ENCODE peak calls at places on chromosomes 13 and 19, in four cellular contexts. H is effector memory CD4-positive, alpha-beta T cell; K is left ventricle myocardium inferior; Z is heart left ventricle. X is an unnamed sample.

GRCh38 chr19:3660493-3661219 is 34.1 kb upstream of the CACTIN start:
- DNase-seq in H (no peak), Z (no peak), K (no peak), X (no peak)

GRCh38 chr19:40565910-40566495 is 10.7 kb upstream of the SHKBP1 start:
- DNase-seq in Z (no peak), H (no peak), K (no peak), X (no peak)

GRCh38 chr13:30299746-30300145 is 7.6 kb downstream of the KATNAL1 start:
- DNase-seq in H (no peak), Z (no peak), K (no peak), X (no peak)

GRCh38 chr19:19911150-19911549 is 10.4 kb downstream of the ZNF93 start:
- DNase-seq in K (no peak), Z (no peak), H (no peak), X (no peak)

GRCh38 chr19:10701955-10702307 is 692 bp downstream of the QTRT1 start:
- DNase-seq in H (no peak), Z (no peak), K (no peak), X (peak; percentile 62)

GRCh38 chr19:15112385-15112784 is 5.2 kb downstream of the SYDE1 start:
- DNase-seq in Z (no peak), K (no peak), H (no peak), X (no peak)

GRCh38 chr19:32224371-32225244 is 120.8 kb upstream of the ZNF507 start:
- DNase-seq in K (peak; percentile 59), H (no peak), Z (peak; percentile 63), X (peak; percentile 49)

GRCh38 chr19:55484571-55485438 is at the start of gene NAT14:
- DNase-seq in H (peak; percentile 50), K (peak; percentile 54), Z (peak; percentile 67), X (peak; percentile 84)

GRCh38 chr19:55353803-55354697 is 469 bp downstream of the COX6B2 start:
- DNase-seq in H (peak; percentile 51), Z (peak; percentile 62), K (peak; percentile 65), X (peak; percentile 68)

GRCh38 chr19:38455031-38455430 is 21.5 kb downstream of the RYR1 start:
- DNase-seq in Z (no peak), K (no peak), H (no peak), X (no peak)

GRCh38 chr19:33878136-33878535 is 81.5 kb downstream of the KCTD15 start:
- DNase-seq in Z (no peak), H (no peak), K (no peak), X (no peak)

GRCh38 chr19:14614099-14614412 is 31.2 kb downstream of the CLEC17A start:
- DNase-seq in Z (peak; percentile 20), K (no peak), H (no peak), X (peak; percentile 62)

GRCh38 chr13:88086577-88086976 is 415.4 kb downstream of the SLITRK5 start:
- DNase-seq in H (no peak), Z (no peak), K (no peak), X (no peak)

GRCh38 chr13:113860051-113860471 is 3.8 kb downstream of the GAS6 start:
- DNase-seq in K (no peak), H (no peak), Z (no peak), X (no peak)

GRCh38 chr13:113861433-113862030 is 2.3 kb downstream of the GAS6 start:
- DNase-seq in K (no peak), Z (no peak), H (no peak), X (no peak)

GRCh38 chr13:113859311-113860050 is 4.4 kb downstream of the GAS6 start:
- DNase-seq in K (no peak), H (no peak), Z (no peak), X (no peak)

GRCh38 chr13:113862191-113862765 is 1.6 kb downstream of the GAS6 start:
- DNase-seq in H (no peak), Z (no peak), K (no peak), X (no peak)

GRCh38 chr13:113860579-113861432 is 3.1 kb downstream of the GAS6 start:
- DNase-seq in K (no peak), Z (no peak), H (no peak), X (no peak)
- H3K4me3 ChIP-seq in K (peak overlapping the region; percentile 97), Z (no peak overlapping the region), H (no peak overlapping the region), X (no peak overlapping the region)

DNA sequence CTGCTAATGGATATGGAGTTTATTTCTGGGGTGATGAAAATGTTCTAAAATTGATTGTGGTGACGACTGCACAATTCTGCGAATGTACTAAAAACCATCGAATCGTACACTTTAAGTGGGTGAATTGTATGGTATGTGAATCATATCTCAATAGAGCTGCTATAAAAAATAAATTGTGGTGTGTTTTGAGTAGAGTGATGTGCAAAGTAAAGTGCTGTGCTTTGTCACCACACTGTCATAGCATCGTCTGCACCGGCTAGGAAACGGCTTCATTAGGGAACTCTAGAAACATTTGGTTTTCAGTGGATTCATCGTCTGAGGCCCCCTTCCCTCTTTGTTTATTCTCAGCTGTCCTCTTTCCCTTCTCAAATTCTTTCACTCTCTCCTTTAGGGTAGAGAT is 239.7 kb downstream of the DCLK1 start:
- DNase-seq in H (no peak), K (no peak), Z (no peak), X (no peak)
- H3K4me3 ChIP-seq in H (no peak overlapping the region), K (no peak overlapping the region), Z (no peak overlapping the region), X (no peak overlapping the region)

DNA sequence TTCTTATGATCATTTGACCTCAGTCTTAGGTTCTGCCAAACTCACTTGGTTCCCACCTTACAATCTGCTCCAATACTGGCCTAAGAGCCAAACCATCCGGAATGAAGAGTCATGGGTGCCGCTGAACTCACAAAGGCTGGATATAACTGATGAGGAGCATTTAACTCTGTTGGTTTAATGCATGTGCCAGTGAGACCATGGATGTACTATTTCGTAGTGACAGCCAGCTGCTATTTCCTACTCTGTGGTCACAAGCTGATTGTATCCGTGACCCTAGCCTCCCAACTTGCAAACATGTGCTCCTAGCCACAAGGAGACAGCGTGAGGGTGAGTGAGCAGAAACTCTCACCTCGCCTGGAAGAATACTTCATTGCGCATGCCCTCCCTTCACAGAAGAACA is 67.0 kb upstream of the RAP2A start:
- DNase-seq in Z (no peak), H (no peak), K (no peak), X (no peak)
- H3K4me3 ChIP-seq in Z (no peak overlapping the region), H (no peak overlapping the region), K (no peak overlapping the region), X (no peak overlapping the region)

DNA sequence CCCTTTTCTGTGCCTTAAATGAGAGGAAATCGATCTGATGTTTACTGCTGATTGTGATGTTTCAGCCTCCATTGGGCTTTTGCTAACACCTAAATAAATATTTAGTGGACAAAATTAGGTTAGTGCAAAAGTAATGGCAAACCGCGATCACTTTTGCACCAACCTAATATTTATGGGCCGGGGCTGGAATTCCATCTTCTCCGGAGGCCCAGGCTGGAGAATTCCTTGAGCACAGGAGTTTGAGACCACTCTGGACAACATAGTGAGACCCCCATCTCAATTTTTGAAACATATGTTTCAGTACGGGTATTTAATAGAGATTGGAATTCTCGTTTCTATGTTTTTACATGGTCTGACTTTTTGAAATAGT is 603 bp downstream of the ZNF880 start:
- DNase-seq in Z (no peak), K (no peak), H (no peak), X (no peak)
- H3K4me3 ChIP-seq in Z (peak overlapping the region; percentile 59), K (peak overlapping the region; percentile 84), H (peak overlapping the region; percentile 92), X (peak overlapping the region; percentile 71)

GRCh38 chr13:57631607-57632275 is at the start of gene PCDH17:
- DNase-seq in K (peak; percentile 23), Z (peak; percentile 57), H (no peak), X (no peak)
- H3K4me3 ChIP-seq in K (peak within 1 kb of the TSS; percentile 74), Z (peak within 1 kb of the TSS; percentile 46), H (peak within 1 kb of the TSS; percentile 53), X (no peak within 1 kb of the TSS)

DNA sequence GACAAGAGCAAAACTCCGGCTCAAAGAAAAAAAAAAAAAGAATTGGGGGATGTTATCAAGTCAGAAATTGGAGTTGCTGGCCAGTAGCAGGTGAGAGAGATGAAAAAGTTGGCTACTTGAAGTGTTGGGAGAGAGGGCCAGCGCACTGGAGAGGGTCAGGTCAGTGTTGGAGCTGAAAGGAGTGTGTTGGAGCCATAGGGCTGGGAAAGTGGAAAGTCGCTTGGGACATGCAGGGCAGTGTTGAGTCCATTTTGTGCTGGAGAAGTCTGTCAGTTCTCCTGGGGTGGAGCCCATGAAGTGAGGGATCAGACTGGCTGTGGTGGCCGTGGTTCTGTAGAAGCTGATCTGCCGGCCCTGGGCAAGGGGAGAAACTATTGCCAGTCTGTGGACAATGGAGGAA is 1.7 kb downstream of the PPP1R37 start:
- DNase-seq in Z (no peak), K (no peak), H (no peak), X (no peak)
- H3K4me3 ChIP-seq in Z (no peak overlapping the region), K (peak overlapping the region; percentile 100), H (no peak overlapping the region), X (peak overlapping the region; percentile 66)

GRCh38 chr19:1471514-1472107 is 7.4 kb downstream of the C19orf25 start:
- DNase-seq in Z (peak; percentile 20), K (no peak), H (no peak), X (peak; percentile 20)

GRCh38 chr19:1469936-1470863 is 8.8 kb downstream of the C19orf25 start:
- DNase-seq in H (peak; percentile 45), K (peak; percentile 51), Z (peak; percentile 59), X (peak; percentile 51)

GRCh38 chr19:1469200-1469935 is 9.6 kb downstream of the C19orf25 start:
- DNase-seq in Z (peak; percentile 25), K (no peak), H (no peak), X (peak; percentile 23)

GRCh38 chr19:1472227-1473055 is 6.6 kb downstream of the C19orf25 start:
- DNase-seq in H (no peak), Z (peak; percentile 21), K (no peak), X (peak; percentile 15)

DNA sequence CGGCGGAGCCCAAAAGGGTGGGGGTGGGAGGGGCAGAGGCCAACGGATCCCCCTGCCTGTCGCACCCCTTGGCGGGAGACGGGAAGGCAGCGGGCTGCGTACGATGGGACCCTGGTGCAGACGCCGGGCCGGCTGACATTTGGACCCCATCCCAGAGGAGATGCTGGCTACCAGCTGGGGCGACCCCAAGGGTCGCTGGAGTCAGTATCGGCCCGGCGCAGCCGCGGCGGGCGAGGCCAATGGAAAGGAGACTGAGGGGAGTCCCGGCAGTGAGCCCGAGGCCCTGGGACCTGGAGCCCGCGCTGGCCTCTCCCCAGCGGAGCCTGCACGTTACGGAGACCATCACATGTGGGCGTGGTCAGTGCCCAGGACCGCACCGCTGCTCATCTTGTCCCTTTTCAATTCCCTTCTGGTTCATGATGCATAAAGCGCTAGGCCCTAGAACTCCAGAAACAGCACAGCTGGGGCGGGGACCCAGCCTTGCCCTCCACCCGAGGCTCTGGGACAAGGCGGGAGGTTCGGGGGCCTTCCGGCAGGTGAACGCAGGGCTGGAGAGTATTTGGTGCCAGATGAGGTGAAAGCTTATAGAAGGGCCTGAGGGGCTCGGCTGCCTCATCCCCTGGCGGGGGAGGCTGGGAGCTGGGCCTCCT is 8.0 kb downstream of the C19orf25 start:
- DNase-seq in Z (peak; percentile 19), K (no peak), H (no peak), X (peak; percentile 34)
- H3K4me3 ChIP-seq in Z (peak overlapping the region; percentile 27), K (peak overlapping the region; percentile 75), H (peak overlapping the region; percentile 64), X (peak overlapping the region; percentile 31)

GRCh38 chr19:50365434-50366306 is at the start of gene NAPSA:
- DNase-seq in K (no peak), Z (no peak), H (no peak), X (peak; percentile 71)
- H3K4me3 ChIP-seq in K (no peak within 1 kb of the TSS), Z (no peak within 1 kb of the TSS), H (no peak within 1 kb of the TSS), X (peak within 1 kb of the TSS; percentile 15)

X was measured in GM06990.